ENCODE peak calls at places on chromosomes 13 and 19, in six cellular contexts. One of them, this sample, is unnamed.

GRCh38 chr19:12156254-12157058 is at the start of gene ZNF625:
- DNase-seq in fibroblast of pulmonary artery: peak
- DNase-seq in astrocyte of the spinal cord: peak
- DNase-seq in B cell: peak
- DNase-seq in bronchial epithelial cell: peak
- DNase-seq in GM13976: peak
- DNase-seq in this sample: peak

GRCh38 chr13:71864981-71865857 is 1.8 kb downstream of the DACH1 start:
- DNase-seq in B cell: peak
- DNase-seq in bronchial epithelial cell: no peak
- DNase-seq in astrocyte of the spinal cord: peak
- DNase-seq in fibroblast of pulmonary artery: no peak
- DNase-seq in GM13976: peak
- DNase-seq in this sample: peak

GRCh38 chr13:106535552-106536243 is at the start of gene EFNB2:
- DNase-seq in GM13976: peak
- DNase-seq in B cell: peak
- DNase-seq in bronchial epithelial cell: peak
- DNase-seq in fibroblast of pulmonary artery: peak
- DNase-seq in astrocyte of the spinal cord: peak
- DNase-seq in this sample: peak

GRCh38 chr13:44605711-44606110 is 29.6 kb upstream of the TSC22D1 start:
- DNase-seq in fibroblast of pulmonary artery: no peak
- DNase-seq in B cell: no peak
- DNase-seq in astrocyte of the spinal cord: no peak
- DNase-seq in bronchial epithelial cell: no peak
- DNase-seq in GM13976: no peak
- DNase-seq in this sample: no peak

GRCh38 chr19:13172335-13173128 is 22.3 kb downstream of the IER2 start:
- DNase-seq in bronchial epithelial cell: peak
- DNase-seq in GM13976: peak
- DNase-seq in fibroblast of pulmonary artery: peak
- DNase-seq in B cell: peak
- DNase-seq in astrocyte of the spinal cord: peak
- DNase-seq in this sample: peak

GRCh38 chr19:46069841-46070341 is 29.1 kb upstream of the IGFL4 start:
- DNase-seq in bronchial epithelial cell: peak
- DNase-seq in fibroblast of pulmonary artery: peak
- DNase-seq in B cell: no peak
- DNase-seq in GM13976: no peak
- DNase-seq in astrocyte of the spinal cord: peak
- DNase-seq in this sample: no peak

GRCh38 chr13:33994826-33995502 is 177.0 kb downstream of the RFC3 start:
- DNase-seq in bronchial epithelial cell: no peak
- DNase-seq in GM13976: no peak
- DNase-seq in fibroblast of pulmonary artery: no peak
- DNase-seq in astrocyte of the spinal cord: no peak
- DNase-seq in B cell: no peak
- DNase-seq in this sample: no peak

GRCh38 chr19:44988896-44989563 is 12.2 kb upstream of the RELB start:
- DNase-seq in B cell: peak
- DNase-seq in fibroblast of pulmonary artery: peak
- DNase-seq in bronchial epithelial cell: peak
- DNase-seq in astrocyte of the spinal cord: peak
- DNase-seq in GM13976: peak
- DNase-seq in this sample: peak

GRCh38 chr13:44108345-44108858 is 228.7 kb downstream of the LACC1 start:
- DNase-seq in B cell: no peak
- DNase-seq in GM13976: no peak
- DNase-seq in astrocyte of the spinal cord: no peak
- DNase-seq in fibroblast of pulmonary artery: no peak
- DNase-seq in bronchial epithelial cell: peak
- DNase-seq in this sample: no peak

GRCh38 chr19:13717194-13717643 is 47.1 kb upstream of the MRI1 start:
- DNase-seq in fibroblast of pulmonary artery: no peak
- DNase-seq in bronchial epithelial cell: no peak
- DNase-seq in GM13976: no peak
- DNase-seq in B cell: no peak
- DNase-seq in astrocyte of the spinal cord: no peak
- DNase-seq in this sample: no peak

GRCh38 chr13:100203696-100204367 is 114.9 kb downstream of the PCCA start:
- DNase-seq in B cell: no peak
- DNase-seq in bronchial epithelial cell: peak
- DNase-seq in astrocyte of the spinal cord: peak
- DNase-seq in GM13976: peak
- DNase-seq in fibroblast of pulmonary artery: peak
- DNase-seq in this sample: no peak

GRCh38 chr13:21476893-21477472 is 17.9 kb upstream of the ZDHHC20 start:
- DNase-seq in fibroblast of pulmonary artery: peak
- DNase-seq in B cell: peak
- DNase-seq in bronchial epithelial cell: peak
- DNase-seq in astrocyte of the spinal cord: peak
- DNase-seq in GM13976: peak
- DNase-seq in this sample: peak

GRCh38 chr19:6861683-6862286 is 25.6 kb upstream of the ADGRE1 start:
- DNase-seq in bronchial epithelial cell: peak
- DNase-seq in astrocyte of the spinal cord: no peak
- DNase-seq in B cell: peak
- DNase-seq in GM13976: no peak
- DNase-seq in fibroblast of pulmonary artery: no peak
- DNase-seq in this sample: peak

GRCh38 chr19:7989071-7989575 is 16.3 kb downstream of the ELAVL1 start:
- DNase-seq in GM13976: no peak
- DNase-seq in B cell: no peak
- DNase-seq in fibroblast of pulmonary artery: peak
- DNase-seq in astrocyte of the spinal cord: no peak
- DNase-seq in bronchial epithelial cell: peak
- DNase-seq in this sample: no peak

GRCh38 chr13:32126298-32126697 is 94.7 kb downstream of the FRY start:
- DNase-seq in bronchial epithelial cell: no peak
- DNase-seq in fibroblast of pulmonary artery: no peak
- DNase-seq in B cell: no peak
- DNase-seq in GM13976: no peak
- DNase-seq in astrocyte of the spinal cord: no peak
- DNase-seq in this sample: no peak

GRCh38 chr13:50016421-50016820 is 1.2 kb downstream of the KCNRG start:
- DNase-seq in B cell: no peak
- DNase-seq in bronchial epithelial cell: no peak
- DNase-seq in astrocyte of the spinal cord: peak
- DNase-seq in GM13976: no peak
- DNase-seq in fibroblast of pulmonary artery: peak
- DNase-seq in this sample: no peak

GRCh38 chr19:11519138-11519537 is 9.8 kb downstream of the ECSIT start:
- DNase-seq in B cell: no peak
- DNase-seq in astrocyte of the spinal cord: no peak
- DNase-seq in bronchial epithelial cell: peak
- DNase-seq in fibroblast of pulmonary artery: no peak
- DNase-seq in GM13976: no peak
- DNase-seq in this sample: no peak

GRCh38 chr19:49894011-49894664 is 2.5 kb downstream of the IL4I1 start:
- DNase-seq in fibroblast of pulmonary artery: no peak
- DNase-seq in B cell: no peak
- DNase-seq in astrocyte of the spinal cord: no peak
- DNase-seq in GM13976: no peak
- DNase-seq in bronchial epithelial cell: no peak
- DNase-seq in this sample: no peak

GRCh38 chr13:109712187-109712601 is 74.2 kb downstream of the IRS2 start:
- DNase-seq in fibroblast of pulmonary artery: no peak
- DNase-seq in bronchial epithelial cell: no peak
- DNase-seq in B cell: no peak
- DNase-seq in GM13976: no peak
- DNase-seq in astrocyte of the spinal cord: no peak
- DNase-seq in this sample: no peak

GRCh38 chr19:57578487-57579205 is at the start of gene ZNF416:
- DNase-seq in B cell: peak
- DNase-seq in bronchial epithelial cell: peak
- DNase-seq in fibroblast of pulmonary artery: peak
- DNase-seq in astrocyte of the spinal cord: peak
- DNase-seq in GM13976: peak
- DNase-seq in this sample: peak

GRCh38 chr19:57587529-57587928 is 3.6 kb downstream of the ZIK1 start:
- DNase-seq in astrocyte of the spinal cord: peak
- DNase-seq in GM13976: no peak
- DNase-seq in B cell: no peak
- DNase-seq in bronchial epithelial cell: peak
- DNase-seq in fibroblast of pulmonary artery: peak
- DNase-seq in this sample: no peak

GRCh38 chr19:57583104-57583520 is 833 bp upstream of the ZIK1 start:
- DNase-seq in bronchial epithelial cell: no peak
- DNase-seq in B cell: no peak
- DNase-seq in fibroblast of pulmonary artery: no peak
- DNase-seq in astrocyte of the spinal cord: no peak
- DNase-seq in GM13976: no peak
- DNase-seq in this sample: no peak

GRCh38 chr19:57583521-57584416 is at the start of gene ZIK1:
- DNase-seq in bronchial epithelial cell: peak
- DNase-seq in fibroblast of pulmonary artery: peak
- DNase-seq in B cell: peak
- DNase-seq in GM13976: peak
- DNase-seq in astrocyte of the spinal cord: peak
- DNase-seq in this sample: peak
- TF ChIP-seq CTCF in bronchial epithelial cell: peak
- TF ChIP-seq CTCF in fibroblast of pulmonary artery: no peak
- TF ChIP-seq CTCF in B cell: no peak
- TF ChIP-seq CTCF in GM13976: no peak
- TF ChIP-seq CTCF in astrocyte of the spinal cord: no peak
- TF ChIP-seq CTCF in this sample: peak

GRCh38 chr19:35236638-35237400 is 8.3 kb upstream of the FAM187B start:
- DNase-seq in fibroblast of pulmonary artery: no peak
- DNase-seq in astrocyte of the spinal cord: no peak
- DNase-seq in GM13976: no peak
- DNase-seq in B cell: no peak
- DNase-seq in bronchial epithelial cell: no peak
- DNase-seq in this sample: no peak
- TF ChIP-seq CTCF in fibroblast of pulmonary artery: no peak
- TF ChIP-seq CTCF in astrocyte of the spinal cord: no peak
- TF ChIP-seq CTCF in GM13976: no peak
- TF ChIP-seq CTCF in B cell: no peak
- TF ChIP-seq CTCF in bronchial epithelial cell: peak
- TF ChIP-seq CTCF in this sample: peak

GRCh38 chr19:23071087-23071511 is 45.7 kb upstream of the ZNF730 start:
- DNase-seq in GM13976: peak
- DNase-seq in bronchial epithelial cell: no peak
- DNase-seq in astrocyte of the spinal cord: peak
- DNase-seq in fibroblast of pulmonary artery: peak
- DNase-seq in B cell: peak
- DNase-seq in this sample: peak

GRCh38 chr19:23065306-23065705 is 51.5 kb upstream of the ZNF730 start:
- DNase-seq in bronchial epithelial cell: no peak
- DNase-seq in fibroblast of pulmonary artery: no peak
- DNase-seq in B cell: no peak
- DNase-seq in astrocyte of the spinal cord: no peak
- DNase-seq in GM13976: no peak
- DNase-seq in this sample: no peak

GRCh38 chr19:23075031-23075733 is 41.6 kb upstream of the ZNF730 start:
- DNase-seq in B cell: peak
- DNase-seq in astrocyte of the spinal cord: peak
- DNase-seq in GM13976: peak
- DNase-seq in fibroblast of pulmonary artery: peak
- DNase-seq in bronchial epithelial cell: peak
- DNase-seq in this sample: peak

DNA sequence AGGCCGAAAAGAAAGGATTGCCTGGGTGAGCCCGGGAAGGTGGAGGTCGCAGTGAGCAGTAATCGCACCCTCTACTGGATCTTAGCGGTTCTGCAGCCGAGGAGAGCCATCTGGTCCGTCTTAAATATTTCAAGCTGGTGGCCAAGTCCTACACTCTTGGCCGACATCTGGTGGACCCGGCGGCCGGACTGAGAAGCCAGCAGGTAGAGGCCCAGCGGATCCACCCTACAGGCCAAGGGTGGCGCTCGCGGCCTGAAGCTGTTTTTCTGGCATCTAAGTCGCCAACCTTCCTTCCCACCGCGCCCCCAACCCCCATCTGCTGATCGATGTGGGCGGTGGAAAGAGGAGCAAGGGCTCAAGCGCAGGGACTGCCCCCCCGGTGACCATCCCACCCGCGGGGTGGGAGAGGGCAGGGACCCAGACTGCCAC is 46.5 kb upstream of the ZNF730 start:
- DNase-seq in B cell: peak
- DNase-seq in astrocyte of the spinal cord: peak
- DNase-seq in GM13976: peak
- DNase-seq in fibroblast of pulmonary artery: peak
- DNase-seq in bronchial epithelial cell: no peak
- DNase-seq in this sample: peak
- TF ChIP-seq CTCF in B cell: peak
- TF ChIP-seq CTCF in astrocyte of the spinal cord: peak
- TF ChIP-seq CTCF in GM13976: no peak
- TF ChIP-seq CTCF in fibroblast of pulmonary artery: peak
- TF ChIP-seq CTCF in bronchial epithelial cell: peak
- TF ChIP-seq CTCF in this sample: no peak

GRCh38 chr19:27795369-27795768 is 1417.6 kb downstream of the UQCRFS1 start:
- DNase-seq in fibroblast of pulmonary artery: no peak
- DNase-seq in B cell: no peak
- DNase-seq in GM13976: no peak
- DNase-seq in bronchial epithelial cell: no peak
- DNase-seq in astrocyte of the spinal cord: no peak
- DNase-seq in this sample: no peak

GRCh38 chr19:27792576-27793127 is 1420.3 kb downstream of the UQCRFS1 start:
- DNase-seq in GM13976: no peak
- DNase-seq in bronchial epithelial cell: no peak
- DNase-seq in B cell: no peak
- DNase-seq in fibroblast of pulmonary artery: no peak
- DNase-seq in astrocyte of the spinal cord: no peak
- DNase-seq in this sample: no peak

GRCh38 chr19:27794444-27795042 is 1418.4 kb downstream of the UQCRFS1 start:
- DNase-seq in fibroblast of pulmonary artery: peak
- DNase-seq in astrocyte of the spinal cord: peak
- DNase-seq in bronchial epithelial cell: no peak
- DNase-seq in B cell: no peak
- DNase-seq in GM13976: peak
- DNase-seq in this sample: peak

GRCh38 chr19:27793128-27793643 is 1419.8 kb downstream of the UQCRFS1 start:
- DNase-seq in astrocyte of the spinal cord: peak
- DNase-seq in GM13976: peak
- DNase-seq in bronchial epithelial cell: peak
- DNase-seq in B cell: peak
- DNase-seq in fibroblast of pulmonary artery: peak
- DNase-seq in this sample: peak

DNA sequence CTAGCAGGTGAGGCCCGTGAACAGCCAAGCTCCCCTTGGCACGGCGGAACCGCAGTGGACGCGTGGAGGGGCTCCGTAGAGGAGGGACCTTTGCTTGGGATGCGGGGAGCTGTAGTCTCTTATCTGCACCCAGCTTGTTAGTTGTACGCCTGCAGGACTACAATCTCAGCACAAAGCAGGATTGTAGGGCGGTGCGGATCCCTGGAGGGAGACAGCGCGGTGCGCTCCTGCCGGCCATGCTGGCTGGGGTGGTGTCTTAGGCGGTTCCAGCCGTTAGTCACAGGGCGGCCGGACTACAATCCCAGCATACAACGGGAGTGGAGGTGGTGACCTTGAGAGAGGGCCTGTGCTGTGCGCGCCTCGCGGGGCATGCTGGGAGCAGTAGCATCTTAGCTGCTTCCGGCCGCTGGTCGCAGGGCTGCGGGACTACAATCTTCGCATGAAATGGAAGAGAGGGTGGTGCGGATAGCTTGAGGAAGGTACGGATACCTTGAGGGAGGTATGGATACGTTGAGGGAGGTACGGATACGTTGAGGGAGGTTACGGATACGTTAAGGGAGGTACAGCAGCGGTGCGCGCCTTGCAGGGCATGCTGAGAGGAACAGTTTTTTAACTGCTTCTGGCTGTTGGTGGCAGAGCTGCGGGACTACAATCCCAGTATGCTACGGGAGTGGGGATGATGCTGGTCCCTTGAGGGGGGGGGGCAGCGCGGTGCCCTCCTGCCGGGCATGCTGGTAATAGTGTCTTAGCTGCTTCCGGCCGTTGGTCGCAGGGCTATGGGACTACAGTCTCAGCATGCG is 1419.1 kb downstream of the UQCRFS1 start:
- DNase-seq in bronchial epithelial cell: peak
- DNase-seq in astrocyte of the spinal cord: peak
- DNase-seq in GM13976: peak
- DNase-seq in B cell: peak
- DNase-seq in fibroblast of pulmonary artery: peak
- DNase-seq in this sample: peak
- TF ChIP-seq CTCF in bronchial epithelial cell: no peak
- TF ChIP-seq CTCF in astrocyte of the spinal cord: no peak
- TF ChIP-seq CTCF in GM13976: no peak
- TF ChIP-seq CTCF in B cell: no peak
- TF ChIP-seq CTCF in fibroblast of pulmonary artery: no peak
- TF ChIP-seq CTCF in this sample: no peak

This sample was measured in GM10248.